ENCODE peak calls at places on chromosomes 13 and 19, in four cellular contexts. N is IMR-90, J is mesendoderm, M is neuronal stem cell. S is an unnamed sample.

GRCh38 chr13:93819331-93819730 is 592.7 kb downstream of the GPC6 start:
- DNase-seq in M (no peak), N (no peak), J (no peak), S (no peak)

GRCh38 chr13:96091164-96091931 is 1.4 kb downstream of the HS6ST3 start:
- DNase-seq in N (no peak), M (peak), J (peak), S (peak)

GRCh38 chr19:1221141-1221903 is 15.7 kb downstream of the STK11 start:
- DNase-seq in N (peak), J (no peak), M (no peak), S (no peak)

GRCh38 chr13:98444381-98444780 is 132.5 kb downstream of the STK24 start:
- DNase-seq in N (no peak), M (no peak), J (no peak), S (no peak)

GRCh38 chr19:55258476-55258827 is 365 bp downstream of the PPP6R1 start:
- DNase-seq in N (no peak), M (no peak), J (no peak), S (no peak)

GRCh38 chr19:34662919-34663318 is 14.0 kb downstream of the SCGB2B2 start:
- DNase-seq in N (no peak), J (peak), M (no peak), S (peak)

GRCh38 chr19:49767380-49767779 is 579 bp downstream of the AP2A1 start:
- DNase-seq in N (no peak), J (peak), M (no peak), S (no peak)

GRCh38 chr13:113978741-113979481 is 5.0 kb upstream of the C13orf46 start:
- DNase-seq in N (no peak), M (no peak), J (no peak), S (no peak)

GRCh38 chr19:33293255-33294057 is 8.9 kb downstream of the CEBPA start:
- DNase-seq in J (no peak), M (no peak), N (peak), S (no peak)

GRCh38 chr13:30647824-30648521 is 30.3 kb downstream of the USPL1 start:
- DNase-seq in M (no peak), N (no peak), J (no peak), S (no peak)

GRCh38 chr19:44512326-44513298 is 12.3 kb upstream of the ZNF180 start:
- DNase-seq in N (peak), M (no peak), J (peak), S (peak)

GRCh38 chr19:10471909-10472308 is 31.2 kb downstream of the KEAP1 start:
- DNase-seq in N (peak), J (no peak), M (no peak), S (no peak)

GRCh38 chr13:51158923-51159322 is 47.8 kb upstream of the C13orf42 start:
- DNase-seq in J (peak), N (no peak), M (no peak), S (no peak)

GRCh38 chr19:40503300-40503699 is 36.5 kb downstream of the SPTBN4 start:
- DNase-seq in J (peak), N (no peak), M (no peak), S (peak)

GRCh38 chr19:38319421-38320258 is at the start of gene KCNK6:
- DNase-seq in M (no peak), N (no peak), J (peak), S (peak)

GRCh38 chr19:11227201-11227886 is 12.1 kb upstream of the ANGPTL8 start:
- DNase-seq in N (no peak), M (no peak), J (peak), S (peak)

GRCh38 chr13:60448907-60449510 is 52.0 kb downstream of the TDRD3 start:
- DNase-seq in J (peak), M (peak), N (peak), S (no peak)

GRCh38 chr13:51773515-51773914 is 30.4 kb downstream of the DHRS12 start:
- DNase-seq in M (no peak), J (no peak), N (no peak), S (peak)

GRCh38 chr19:12833747-12834417 is 497 bp downstream of the RTBDN start:
- DNase-seq in M (no peak), J (peak), N (no peak), S (peak)

GRCh38 chr13:53136554-53136953 is 107.9 kb downstream of the OLFM4 start:
- DNase-seq in M (no peak), N (no peak), J (no peak), S (no peak)

GRCh38 chr13:52003551-52003950 is 7.7 kb downstream of the ATP7B start:
- DNase-seq in N (no peak), J (peak), M (no peak), S (peak)

GRCh38 chr19:30070198-30070969 is 128.3 kb downstream of the URI1 start:
- DNase-seq in N (no peak), M (peak), J (no peak), S (peak)

GRCh38 chr13:54945978-54946377 is 1917.4 kb downstream of the OLFM4 start:
- DNase-seq in M (no peak), N (no peak), J (no peak), S (no peak)

GRCh38 chr19:1445185-1445931 is 4.6 kb upstream of the APC2 start:
- DNase-seq in N (peak), M (peak), J (peak), S (peak)

GRCh38 chr19:36139473-36140288 is at the start of gene CAPNS1:
- DNase-seq in J (peak), N (peak), M (peak), S (peak)

GRCh38 chr13:40251343-40252032 is 415.0 kb downstream of the FOXO1 start:
- DNase-seq in N (no peak), J (no peak), M (no peak), S (no peak)

GRCh38 chr13:101473458-101473857 is 21.0 kb downstream of the ITGBL1 start:
- DNase-seq in M (no peak), N (peak), J (no peak), S (no peak)

GRCh38 chr13:110369400-110369799 is 62.3 kb downstream of the COL4A2 start:
- DNase-seq in N (no peak), J (no peak), M (no peak), S (no peak)

GRCh38 chr19:27794444-27795042 is 1418.4 kb downstream of the UQCRFS1 start:
- DNase-seq in J (peak), N (peak), M (peak), S (peak)

GRCh38 chr13:111881700-111882099 is 185.2 kb upstream of the SOX1 start:
- DNase-seq in J (no peak), N (no peak), M (no peak), S (no peak)

GRCh38 chr19:55504981-55505380 is 16.7 kb downstream of the SSC5D start:
- DNase-seq in N (no peak), M (no peak), J (no peak), S (no peak)

GRCh38 chr19:50695251-50696064 is 24.1 kb downstream of the SHANK1 start:
- DNase-seq in M (peak), N (no peak), J (no peak), S (no peak)

GRCh38 chr19:39341122-39341719 is 1.0 kb upstream of the SAMD4B start:
- DNase-seq in J (no peak), N (no peak), M (no peak), S (peak)

GRCh38 chr13:114148521-114148855 is 16.1 kb upstream of the RASA3 start:
- DNase-seq in J (no peak), N (no peak), M (no peak), S (no peak)

GRCh38 chr13:30009411-30009810 is 159.0 kb upstream of the UBL3 start:
- DNase-seq in N (no peak), J (no peak), M (no peak), S (no peak)

GRCh38 chr19:2952953-2953481 is 8.2 kb upstream of the ZNF77 start:
- DNase-seq in J (no peak), N (no peak), M (no peak), S (no peak)

GRCh38 chr13:98214707-98215106 is 37.6 kb upstream of the RNF113B start:
- DNase-seq in J (no peak), M (no peak), N (no peak), S (no peak)

GRCh38 chr19:46016426-46017094 is 6.3 kb downstream of the PGLYRP1 start:
- DNase-seq in M (peak), J (peak), N (peak), S (peak)

GRCh38 chr13:63288576-63288975 is 1872.9 kb upstream of the PCDH20 start:
- DNase-seq in J (no peak), N (peak), M (no peak), S (no peak)
- H2BK5ac ChIP-seq in J (no peak), N (peak), M (no peak), S (no peak)

GRCh38 chr13:43293986-43294880 is 270.8 kb downstream of the DNAJC15 start:
- DNase-seq in M (no peak), J (no peak), N (peak), S (no peak)

GRCh38 chr13:43291289-43292055 is 268.1 kb downstream of the DNAJC15 start:
- DNase-seq in N (no peak), M (no peak), J (no peak), S (no peak)

GRCh38 chr13:43289458-43290255 is 266.3 kb downstream of the DNAJC15 start:
- DNase-seq in M (no peak), J (no peak), N (peak), S (no peak)

GRCh38 chr13:43293561-43293960 is 270.2 kb downstream of the DNAJC15 start:
- DNase-seq in N (no peak), M (no peak), J (no peak), S (no peak)

DNA sequence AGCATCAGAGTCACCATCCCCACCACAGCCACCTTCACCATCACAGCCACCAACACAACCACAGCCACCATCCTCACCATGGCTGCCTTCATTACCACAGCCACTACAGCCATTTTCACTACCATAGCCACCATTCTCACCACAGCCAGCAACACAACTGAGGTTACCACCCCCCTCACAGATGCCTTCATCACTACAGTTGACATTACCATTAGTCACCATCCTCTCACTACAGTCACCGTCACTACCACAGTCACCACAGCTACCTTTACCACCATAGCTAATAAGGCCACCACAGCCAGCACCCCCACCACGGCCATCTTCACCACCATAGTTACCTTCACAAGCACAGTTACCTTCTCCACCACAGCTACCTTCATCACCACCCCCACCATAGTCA is 269.6 kb downstream of the DNAJC15 start:
- DNase-seq in J (no peak), N (no peak), M (no peak), S (no peak)
- H2BK5ac ChIP-seq in J (no peak), N (peak), M (no peak), S (no peak)

DNA sequence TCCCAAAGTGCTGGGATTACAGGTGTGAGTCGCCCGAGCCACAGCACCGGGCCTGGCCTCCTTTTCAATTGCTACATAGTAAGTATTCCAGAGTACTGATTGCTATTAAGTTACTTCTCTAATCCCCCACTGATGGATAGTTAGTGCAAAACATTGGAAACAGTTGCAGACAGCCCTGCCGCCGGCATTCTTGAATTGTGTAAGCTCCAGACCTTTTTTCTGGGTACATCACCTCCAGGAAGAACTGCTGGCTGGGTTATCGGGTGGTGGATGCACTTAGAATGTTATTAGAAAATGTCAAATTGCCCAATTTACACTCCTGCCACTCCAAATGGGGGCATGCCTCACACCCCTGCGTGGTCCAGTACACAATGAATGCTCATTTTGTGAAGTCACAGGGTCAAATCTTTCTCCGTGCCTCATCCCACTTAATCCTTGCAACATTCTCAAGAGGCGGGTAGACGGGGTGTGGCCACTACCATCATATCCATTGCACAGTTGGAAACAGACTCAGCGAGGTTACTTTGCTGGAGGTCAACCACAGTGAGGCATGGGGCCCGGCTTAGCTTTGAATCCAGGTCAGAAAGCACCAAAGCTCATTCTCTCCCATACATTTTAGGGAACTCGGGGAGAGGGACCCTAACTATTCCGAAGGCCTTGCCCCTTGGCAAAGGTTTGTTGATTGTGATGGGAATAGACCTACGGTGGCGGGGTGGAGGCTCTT is 1.0 kb upstream of the KDM4B start:
- DNase-seq in N (no peak), M (no peak), J (no peak), S (no peak)
- H2BK5ac ChIP-seq in N (peak), M (no peak), J (no peak), S (no peak)

DNA sequence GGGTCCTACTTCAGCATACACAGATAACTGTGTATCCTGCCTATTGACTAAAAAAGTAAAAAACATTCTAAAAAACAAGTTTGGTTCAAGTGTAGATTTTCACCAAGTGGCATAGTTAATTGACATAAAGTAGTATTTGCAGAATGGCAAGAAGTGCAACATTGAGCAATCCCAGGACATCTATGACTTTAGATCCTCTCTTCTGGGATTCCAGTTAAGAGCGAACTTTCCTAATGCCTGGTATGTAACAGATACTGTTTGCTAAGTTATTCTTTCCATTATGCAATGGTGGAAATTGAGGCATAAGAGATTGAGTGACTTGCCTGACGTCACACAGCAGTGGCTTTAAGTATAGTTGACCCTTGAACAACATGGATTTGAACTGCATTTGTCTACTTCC is 96.1 kb downstream of the ZMYM2 start:
- DNase-seq in M (no peak), N (no peak), J (no peak), S (no peak)
- H2BK5ac ChIP-seq in M (no peak), N (no peak), J (no peak), S (no peak)

DNA sequence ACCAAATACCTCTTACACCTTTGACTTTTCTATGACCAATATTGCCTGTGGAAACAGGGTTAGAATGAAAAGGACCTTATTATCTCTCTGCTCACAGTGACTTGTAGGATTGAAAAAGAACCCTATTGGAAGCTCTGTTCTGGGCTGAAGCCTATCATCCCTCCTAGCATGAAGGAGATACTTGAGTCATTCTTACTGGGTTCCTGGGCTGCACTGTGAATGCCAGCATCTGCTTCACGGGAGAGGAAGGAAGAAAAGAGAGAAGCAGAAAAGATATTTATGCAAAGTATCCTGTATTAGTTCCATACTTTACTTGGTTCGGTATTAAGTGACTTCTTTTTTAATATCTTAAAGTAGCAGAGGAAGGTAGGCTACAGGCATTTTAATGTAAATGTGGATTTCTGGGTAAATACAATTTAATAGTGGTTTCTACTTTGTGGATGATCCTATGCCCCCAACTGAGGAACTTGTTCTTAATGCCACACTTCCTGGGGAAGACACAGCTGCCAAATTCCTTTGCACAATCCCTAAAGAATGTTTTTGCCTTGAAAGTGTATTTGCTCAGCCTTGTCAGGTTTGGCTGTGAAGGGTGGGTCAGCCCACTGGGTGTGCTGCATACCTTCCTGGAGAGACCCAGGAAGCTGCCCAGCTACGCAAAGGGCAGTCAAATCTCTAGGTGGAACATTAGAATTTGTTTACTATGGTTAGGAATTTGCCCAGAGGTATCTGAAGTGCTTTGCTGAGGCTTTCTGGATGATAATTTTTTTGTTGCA is 13.7 kb upstream of the SCEL start:
- DNase-seq in N (no peak), M (no peak), J (peak), S (peak)
- H2BK5ac ChIP-seq in N (no peak), M (no peak), J (peak), S (no peak)

DNA sequence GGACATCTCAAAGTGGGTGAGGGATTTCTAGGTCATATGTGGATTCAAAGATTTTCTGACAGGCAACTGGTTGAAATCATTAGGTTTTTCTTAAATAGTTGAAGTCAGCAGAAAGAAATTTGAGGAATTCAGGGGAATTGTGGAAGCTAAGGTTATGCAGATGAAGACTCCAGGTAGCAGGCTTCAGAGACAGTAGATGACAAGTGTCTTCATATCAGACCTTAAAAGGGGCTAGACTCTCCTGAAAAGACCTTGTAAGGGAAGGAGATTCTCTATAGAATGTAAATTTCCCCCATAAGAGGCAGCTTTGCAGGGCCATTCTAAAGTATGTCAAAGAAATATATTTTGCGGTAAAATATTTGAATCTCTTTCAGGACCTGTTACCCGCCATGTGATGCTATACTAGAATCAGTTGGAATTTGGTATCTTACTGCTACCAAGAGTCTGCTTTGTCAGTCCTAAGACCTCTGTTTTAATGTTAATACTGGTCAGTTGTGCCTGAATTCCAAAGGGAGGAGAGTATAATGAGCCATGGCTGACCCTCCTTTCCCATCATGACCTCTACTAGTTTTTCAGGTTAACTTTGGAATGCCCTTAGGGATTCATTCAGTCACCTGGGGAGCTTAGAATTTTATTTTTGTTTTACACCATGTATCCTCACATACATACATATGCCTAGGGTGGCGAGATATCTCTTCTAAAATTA is 1115.5 kb upstream of the SLC10A2 start:
- DNase-seq in J (peak), M (no peak), N (no peak), S (no peak)
- H2BK5ac ChIP-seq in J (no peak), M (no peak), N (no peak), S (no peak)

DNA sequence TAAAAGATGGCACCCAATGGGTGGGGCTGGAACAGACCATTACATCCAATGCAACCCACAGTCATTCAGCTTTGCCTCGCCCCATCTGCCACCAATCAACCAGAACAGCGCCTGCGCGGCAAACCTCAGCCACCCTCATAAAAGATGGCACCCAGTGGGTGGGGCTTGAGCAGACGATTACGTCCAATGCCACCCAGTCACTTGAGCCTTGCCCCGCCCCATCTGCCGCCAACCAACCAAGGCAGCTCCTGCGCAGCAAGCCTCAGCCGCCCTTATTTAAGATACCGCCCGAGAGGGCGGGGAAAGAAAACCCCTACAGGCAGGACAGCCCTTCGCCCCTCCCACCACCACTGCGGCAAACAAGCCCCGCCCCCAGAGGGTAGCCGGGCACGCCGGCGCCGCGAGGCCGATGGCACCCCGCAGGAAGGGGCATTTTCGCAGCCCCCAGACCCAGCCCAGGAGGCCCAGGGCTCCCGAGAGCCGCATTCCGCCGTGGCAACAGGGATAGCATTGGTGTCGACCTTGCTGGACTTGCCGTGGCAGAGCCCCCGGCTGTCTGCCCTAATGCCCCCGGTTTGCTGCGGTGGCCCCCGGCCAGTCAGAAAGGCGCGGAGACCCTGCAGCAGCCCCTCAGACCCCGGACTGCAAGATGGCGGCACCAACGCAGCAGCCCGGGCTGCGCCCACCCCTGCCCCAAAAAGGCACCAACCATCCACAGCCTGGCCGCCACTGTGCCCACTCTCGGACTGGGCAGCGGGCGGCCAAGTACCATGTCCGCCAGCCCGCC is 668 bp downstream of the PEG3 start:
- DNase-seq in N (no peak), M (peak), J (peak), S (no peak)
- H2BK5ac ChIP-seq in N (no peak), M (no peak), J (no peak), S (no peak)

S was measured in H9.